ENCODE peak calls at places on chromosomes 16 and 17, in six cellular contexts. One of them, this sample, is unnamed.

GRCh38 chr17:78979780-78980623 is at the start of gene LGALS3BP:
- DNase-seq in cardiac fibroblast: peak
- DNase-seq in CD8-positive, alpha-beta T cell: no peak
- DNase-seq in progenitor cell of endocrine pancreas: peak
- DNase-seq in thoracic aorta: no peak
- DNase-seq in NCI-H460: peak
- DNase-seq in this sample: peak

GRCh38 chr16:57757326-57757786 is 21.8 kb downstream of the KATNB1 start:
- DNase-seq in CD8-positive, alpha-beta T cell: peak
- DNase-seq in cardiac fibroblast: peak
- DNase-seq in progenitor cell of endocrine pancreas: peak
- DNase-seq in thoracic aorta: peak
- DNase-seq in NCI-H460: peak
- DNase-seq in this sample: peak

GRCh38 chr17:69761767-69762321 is 313.2 kb upstream of the KCNJ16 start:
- DNase-seq in CD8-positive, alpha-beta T cell: no peak
- DNase-seq in progenitor cell of endocrine pancreas: no peak
- DNase-seq in NCI-H460: peak
- DNase-seq in cardiac fibroblast: peak
- DNase-seq in thoracic aorta: no peak
- DNase-seq in this sample: peak

GRCh38 chr16:75139498-75139897 is 8.8 kb upstream of the ZFP1 start:
- DNase-seq in progenitor cell of endocrine pancreas: no peak
- DNase-seq in cardiac fibroblast: no peak
- DNase-seq in thoracic aorta: no peak
- DNase-seq in CD8-positive, alpha-beta T cell: no peak
- DNase-seq in NCI-H460: no peak
- DNase-seq in this sample: no peak

GRCh38 chr17:44353656-44354331 is 8.7 kb downstream of the GRN start:
- DNase-seq in thoracic aorta: no peak
- DNase-seq in CD8-positive, alpha-beta T cell: no peak
- DNase-seq in NCI-H460: peak
- DNase-seq in cardiac fibroblast: no peak
- DNase-seq in progenitor cell of endocrine pancreas: no peak
- DNase-seq in this sample: no peak

GRCh38 chr17:32840241-32840640 is 36.7 kb downstream of the MYO1D start:
- DNase-seq in thoracic aorta: no peak
- DNase-seq in cardiac fibroblast: no peak
- DNase-seq in NCI-H460: no peak
- DNase-seq in CD8-positive, alpha-beta T cell: no peak
- DNase-seq in progenitor cell of endocrine pancreas: no peak
- DNase-seq in this sample: no peak

GRCh38 chr16:252366-253337 is 18.0 kb downstream of the FAM234A start:
- DNase-seq in thoracic aorta: no peak
- DNase-seq in CD8-positive, alpha-beta T cell: no peak
- DNase-seq in cardiac fibroblast: peak
- DNase-seq in NCI-H460: no peak
- DNase-seq in progenitor cell of endocrine pancreas: no peak
- DNase-seq in this sample: no peak

GRCh38 chr16:49023095-49023494 is 258.5 kb downstream of the CBLN1 start:
- DNase-seq in CD8-positive, alpha-beta T cell: no peak
- DNase-seq in thoracic aorta: no peak
- DNase-seq in progenitor cell of endocrine pancreas: no peak
- DNase-seq in cardiac fibroblast: peak
- DNase-seq in NCI-H460: peak
- DNase-seq in this sample: no peak

GRCh38 chr17:4788807-4789700 is at the start of gene GLTPD2:
- DNase-seq in CD8-positive, alpha-beta T cell: no peak
- DNase-seq in cardiac fibroblast: no peak
- DNase-seq in NCI-H460: no peak
- DNase-seq in progenitor cell of endocrine pancreas: peak
- DNase-seq in thoracic aorta: no peak
- DNase-seq in this sample: no peak

GRCh38 chr17:83053779-83054451 is 25.5 kb upstream of the METRNL start:
- DNase-seq in thoracic aorta: no peak
- DNase-seq in CD8-positive, alpha-beta T cell: no peak
- DNase-seq in progenitor cell of endocrine pancreas: no peak
- DNase-seq in cardiac fibroblast: no peak
- DNase-seq in NCI-H460: no peak
- DNase-seq in this sample: no peak

GRCh38 chr17:40313660-40314556 is 4.9 kb downstream of the RARA start:
- DNase-seq in CD8-positive, alpha-beta T cell: no peak
- DNase-seq in NCI-H460: no peak
- DNase-seq in cardiac fibroblast: no peak
- DNase-seq in thoracic aorta: no peak
- DNase-seq in progenitor cell of endocrine pancreas: no peak
- DNase-seq in this sample: no peak

This sample was measured in foreskin melanocyte.